ENCODE peak calls at places on chromosomes 2 and 18, in seven cellular contexts. Z is GOT3; D is dorsolateral prefrontal cortex; N is activated CD4-positive, CD25-positive, alpha-beta regulatory T cell treated with anti-CD3 and anti-CD28 coated beads, Interleukin-2, amount 50 U/mL, for 72 hours; A is GDM1; G is ovary; E is nephron progenitor cell. Q is an unnamed sample.
A peak's percentile ranks its signal among the peaks of the same experiment; 100 is the strongest.

GRCh38 chr18:37483984-37484892 is 81.4 kb downstream of the CELF4 start:
- DNase-seq in Z (no peak), A (no peak), D (no peak), G (no peak), N (no peak), E (no peak), Q (no peak)

GRCh38 chr18:14978962-14979535 is 231.1 kb downstream of the ANKRD30B start:
- DNase-seq in Z (no peak), A (peak; percentile 4), E (no peak), D (no peak), G (no peak), N (no peak), Q (no peak)

GRCh38 chr2:213172641-213173040 is 21.2 kb upstream of the IKZF2 start:
- DNase-seq in N (no peak), D (no peak), A (no peak), G (no peak), E (no peak), Z (no peak), Q (no peak)

GRCh38 chr2:220310326-220310936 is 683.0 kb downstream of the SLC4A3 start:
- DNase-seq in E (no peak), A (no peak), N (no peak), Z (no peak), G (no peak), D (no peak), Q (no peak)

GRCh38 chr2:73611867-73612266 is 30.4 kb downstream of the NAT8 start:
- DNase-seq in G (no peak), Z (no peak), A (no peak), N (no peak), E (no peak), D (no peak), Q (no peak)

GRCh38 chr2:106115250-106115649 is 78.9 kb downstream of the UXS1 start:
- DNase-seq in G (no peak), D (no peak), A (no peak), E (no peak), Z (no peak), N (no peak), Q (no peak)

GRCh38 chr2:62192811-62193210 is 3.1 kb upstream of the B3GNT2 start:
- DNase-seq in G (no peak), D (no peak), N (no peak), A (peak; percentile 59), E (no peak), Z (no peak), Q (no peak)

GRCh38 chr2:43623052-43623451 is 14.0 kb upstream of the PLEKHH2 start:
- DNase-seq in D (no peak), N (no peak), E (no peak), Z (no peak), G (peak; percentile 49), A (no peak), Q (no peak)

GRCh38 chr18:47036298-47036874 is 965 bp upstream of the ELOA2 start:
- DNase-seq in G (no peak), Z (no peak), A (no peak), N (no peak), D (no peak), E (peak; percentile 21), Q (no peak)

GRCh38 chr18:13603304-13604019 is 122.9 kb downstream of the FAM210A start:
- DNase-seq in E (no peak), Z (no peak), A (no peak), G (no peak), N (no peak), D (no peak), Q (no peak)

GRCh38 chr2:144382848-144383247 is 137.1 kb downstream of the ZEB2 start:
- DNase-seq in G (no peak), E (no peak), D (no peak), N (no peak), A (peak; percentile 74), Z (no peak), Q (no peak)

GRCh38 chr2:165539985-165540384 is 70.5 kb downstream of the CSRNP3 start:
- DNase-seq in G (no peak), D (no peak), A (no peak), N (no peak), E (no peak), Z (no peak), Q (no peak)

GRCh38 chr2:217222511-217222910 is 362.6 kb upstream of the TNP1 start:
- DNase-seq in G (no peak), Z (no peak), A (peak; percentile 29), D (no peak), N (no peak), E (no peak), Q (no peak)

GRCh38 chr2:80429251-80429650 is 124.7 kb upstream of the LRRTM1 start:
- DNase-seq in D (no peak), A (no peak), E (no peak), Z (no peak), N (no peak), G (no peak), Q (no peak)

GRCh38 chr2:80459028-80459427 is 154.5 kb upstream of the LRRTM1 start:
- DNase-seq in E (no peak), A (no peak), G (no peak), N (no peak), D (no peak), Z (no peak), Q (no peak)